ENCODE peak calls at places on chromosomes 7 and 10, in six cellular contexts. M is lower leg skin, C is body of pancreas, G is psoas muscle, U is A673, Y is heart left ventricle. O is an unnamed sample.

GRCh38 chr10:86594535-86594934 is 59.8 kb upstream of the OPN4 start:
- DNase-seq in M (peak; percentile 15), C (no peak), G (no peak), U (no peak), Y (no peak), O (no peak)

GRCh38 chr10:132481690-132482089 is 55.9 kb upstream of the INPP5A start:
- DNase-seq in M (no peak), C (peak; percentile 4), G (no peak), U (no peak), Y (no peak), O (no peak)

GRCh38 chr7:106704000-106704840 is 43.3 kb upstream of the CCDC71L start:
- DNase-seq in M (no peak), C (no peak), G (no peak), U (no peak), Y (no peak), O (no peak)

GRCh38 chr10:13681095-13681494 is 94.3 kb downstream of the PRPF18 start:
- DNase-seq in M (no peak), C (no peak), G (no peak), U (no peak), Y (no peak), O (no peak)

GRCh38 chr10:7563770-7564169 is 103.0 kb downstream of the ITIH5 start:
- DNase-seq in M (no peak), C (no peak), G (no peak), U (peak; percentile 21), Y (no peak), O (no peak)

GRCh38 chr7:27103489-27104226 is 1.2 kb upstream of the HOXA2 start:
- DNase-seq in M (no peak), C (peak; percentile 10), G (no peak), U (no peak), Y (no peak), O (peak; percentile 51)

GRCh38 chr10:88039496-88040200 is 176.2 kb downstream of the PTEN start:
- DNase-seq in M (no peak), C (no peak), G (no peak), U (no peak), Y (no peak), O (no peak)

GRCh38 chr10:113158183-113158582 is 208.1 kb downstream of the TCF7L2 start:
- DNase-seq in M (peak; percentile 28), C (no peak), G (no peak), U (peak; percentile 17), Y (no peak), O (no peak)

GRCh38 chr7:46713868-46714596 is 793.0 kb upstream of the IGFBP3 start:
- DNase-seq in M (no peak), C (peak; percentile 88), G (peak; percentile 19), U (no peak), Y (peak; percentile 63), O (no peak)

DNA sequence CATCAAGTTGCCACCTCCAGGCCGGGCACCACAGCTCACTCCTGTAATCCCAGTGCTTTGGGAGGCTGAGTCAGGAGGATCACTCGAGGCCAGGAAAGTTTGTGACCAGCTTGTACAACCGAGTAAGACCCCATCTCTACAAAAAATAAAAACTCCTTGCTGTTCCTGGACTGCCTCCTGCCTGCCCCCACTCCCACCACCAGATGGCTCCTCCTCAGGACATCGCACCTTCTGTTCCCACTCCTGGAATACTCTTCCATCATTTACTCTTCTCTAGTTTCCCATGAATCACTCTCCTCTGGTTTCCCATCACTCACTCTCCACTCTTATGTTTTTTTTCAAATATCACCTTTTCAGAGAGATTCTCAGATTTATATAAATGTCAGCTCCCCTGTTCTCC is 540.7 kb downstream of the CALN1 start:
- DNase-seq in M (no peak), C (no peak), G (no peak), U (no peak), Y (no peak), O (no peak)
- TF ChIP-seq CTCF in M (no peak), C (peak; percentile 9), G (no peak), U (no peak), Y (peak; percentile 8), O (no peak)

GRCh38 chr7:148124477-148124876 is 466.1 kb upstream of the C7orf33 start:
- DNase-seq in M (no peak), C (no peak), G (no peak), U (no peak), Y (no peak), O (no peak)

GRCh38 chr7:148129023-148129422 is 461.5 kb upstream of the C7orf33 start:
- DNase-seq in M (no peak), C (no peak), G (no peak), U (no peak), Y (no peak), O (no peak)
- TF ChIP-seq CTCF in M (no peak), C (no peak), G (no peak), U (no peak), Y (no peak), O (no peak)

GRCh38 chr10:63005246-63005645 is 127.9 kb upstream of the NRBF2 start:
- DNase-seq in M (no peak), C (no peak), G (no peak), U (peak; percentile 13), Y (no peak), O (no peak)
- TF ChIP-seq CTCF in M (no peak), C (no peak), G (no peak), U (no peak), Y (no peak), O (no peak)

GRCh38 chr7:143300959-143301617 is 12.9 kb downstream of the CASP2 start:
- DNase-seq in M (no peak), C (no peak), G (no peak), U (no peak), Y (no peak), O (no peak)

GRCh38 chr7:143296686-143297085 is 8.5 kb downstream of the CASP2 start:
- DNase-seq in M (no peak), C (no peak), G (no peak), U (peak; percentile 88), Y (no peak), O (no peak)

GRCh38 chr7:143303733-143304132 is 12.2 kb upstream of the CLCN1 start:
- DNase-seq in M (no peak), C (no peak), G (no peak), U (no peak), Y (no peak), O (no peak)

GRCh38 chr7:143299346-143299745 is 11.2 kb downstream of the CASP2 start:
- DNase-seq in M (no peak), C (no peak), G (no peak), U (no peak), Y (no peak), O (no peak)

DNA sequence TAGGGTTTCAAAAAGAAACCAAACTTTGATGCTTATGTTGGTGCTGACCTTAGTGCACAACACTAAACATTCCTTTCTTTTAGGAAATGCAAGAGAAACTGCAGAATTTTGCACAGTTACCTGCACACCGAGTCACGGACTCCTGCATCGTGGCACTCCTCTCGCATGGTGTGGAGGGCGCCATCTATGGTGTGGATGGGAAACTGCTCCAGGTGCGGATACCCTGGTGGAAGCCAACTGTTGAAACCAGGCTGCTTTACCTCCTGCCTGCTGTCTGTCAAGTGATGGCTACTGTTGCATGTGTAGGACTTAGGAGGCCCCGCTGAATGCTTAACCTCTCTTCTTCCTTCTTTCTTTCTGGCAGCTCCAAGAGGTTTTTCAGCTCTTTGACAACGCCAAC is 11.7 kb downstream of the CASP2 start:
- DNase-seq in M (no peak), C (peak; percentile 55), G (no peak), U (peak; percentile 47), Y (peak; percentile 28), O (no peak)
- TF ChIP-seq CTCF in M (no peak), C (peak; percentile 52), G (peak; percentile 49), U (peak; percentile 80), Y (peak; percentile 50), O (peak; percentile 63)

DNA sequence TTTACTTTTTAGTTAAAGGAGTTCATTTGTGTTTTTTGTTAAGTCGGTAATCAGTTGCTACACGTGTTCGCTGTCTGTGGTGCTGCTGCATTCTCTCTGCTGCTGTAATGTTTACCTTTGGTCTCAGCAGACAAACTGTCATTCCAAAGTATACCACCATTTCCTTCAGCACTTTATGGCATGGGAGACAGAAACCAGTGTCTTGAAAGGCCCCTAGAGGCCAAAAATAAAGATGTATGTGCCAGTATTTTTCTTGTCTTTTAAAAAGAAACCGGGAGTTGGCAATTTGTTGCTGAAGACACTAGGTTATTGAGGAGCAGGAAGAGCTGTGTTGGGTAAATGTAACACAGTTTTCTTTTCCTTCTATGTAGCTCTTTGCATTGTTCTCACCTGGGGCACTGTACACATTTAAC is 24.1 kb downstream of the ZNF92 start:
- DNase-seq in M (no peak), C (no peak), G (no peak), U (no peak), Y (no peak), O (no peak)
- TF ChIP-seq CTCF in M (no peak), C (no peak), G (no peak), U (no peak), Y (no peak), O (no peak)

DNA sequence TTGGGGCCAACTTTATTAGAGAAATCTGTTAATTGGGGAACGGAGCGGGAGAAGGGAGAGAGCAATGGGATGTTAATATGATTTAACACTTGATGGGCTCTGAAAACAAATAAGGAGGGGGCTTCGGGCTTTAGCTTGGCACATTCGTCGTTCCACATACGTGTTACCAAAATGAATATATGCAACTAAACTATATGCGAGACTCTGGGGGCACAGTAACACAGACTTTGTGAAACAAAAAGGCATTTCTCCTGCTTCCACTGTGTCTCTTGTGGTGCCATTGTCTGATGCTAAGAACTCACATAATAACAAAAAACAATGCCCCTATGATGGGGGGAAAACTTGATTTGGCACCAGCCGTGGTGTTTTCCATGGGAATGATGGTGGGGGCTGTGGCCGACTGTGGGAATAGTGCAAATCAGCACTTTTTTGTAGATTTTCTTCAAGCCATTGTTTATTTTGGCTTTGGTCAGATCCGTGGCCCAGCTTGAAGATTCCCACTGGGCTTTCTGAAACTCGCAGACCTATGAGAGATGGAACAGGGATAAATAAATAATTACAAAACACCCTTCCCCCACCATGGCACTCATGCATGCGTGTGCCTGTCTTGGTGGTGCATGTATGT is 2.2 kb upstream of the MXI1 start:
- DNase-seq in M (peak; percentile 56), C (no peak), G (no peak), U (no peak), Y (no peak), O (peak; percentile 13)
- TF ChIP-seq CTCF in M (no peak), C (no peak), G (no peak), U (no peak), Y (no peak), O (no peak)

DNA sequence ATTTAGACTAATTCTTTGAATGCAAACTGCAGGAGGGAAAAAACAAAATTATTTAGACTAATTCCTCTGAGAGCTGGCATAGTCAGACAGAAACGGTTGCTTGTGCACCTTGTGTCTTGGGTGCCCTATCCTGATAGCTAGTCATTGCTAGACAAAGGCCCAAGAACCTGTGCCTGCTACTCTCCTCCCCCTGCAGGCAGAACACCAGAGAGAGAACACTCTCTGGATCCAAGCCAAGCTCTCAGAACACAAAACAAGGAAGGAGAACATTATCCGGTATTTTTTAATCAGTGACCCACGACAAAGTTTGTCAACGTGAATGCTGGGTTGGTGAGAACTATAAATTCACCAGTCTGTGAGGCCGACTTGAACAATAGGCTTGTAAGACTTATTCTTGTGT is 18.9 kb upstream of the PPP1R9A start:
- DNase-seq in M (no peak), C (peak; percentile 70), G (no peak), U (peak; percentile 63), Y (peak; percentile 40), O (no peak)
- TF ChIP-seq CTCF in M (no peak), C (peak; percentile 52), G (no peak), U (peak; percentile 40), Y (peak; percentile 53), O (no peak)